ENCODE peak calls at places on chromosomes 7 and 10, in six cellular contexts. One of them, this sample, is unnamed.

GRCh38 chr10:67659497-67659896 is 36.5 kb downstream of the CTNNA3 start:
- DNase-seq in heart right ventricle: no peak
- DNase-seq in left ventricle myocardium inferior: no peak
- DNase-seq in tibial artery: no peak
- DNase-seq in WERI-Rb-1: no peak
- DNase-seq in dorsolateral prefrontal cortex: no peak
- DNase-seq in this sample: no peak

GRCh38 chr7:50308301-50309129 is 4.0 kb downstream of the IKZF1 start:
- DNase-seq in WERI-Rb-1: no peak
- DNase-seq in tibial artery: no peak
- DNase-seq in dorsolateral prefrontal cortex: no peak
- DNase-seq in left ventricle myocardium inferior: no peak
- DNase-seq in heart right ventricle: no peak
- DNase-seq in this sample: no peak

GRCh38 chr7:36115448-36116321 is 37.4 kb upstream of the EEPD1 start:
- DNase-seq in WERI-Rb-1: no peak
- DNase-seq in left ventricle myocardium inferior: peak; percentile 56
- DNase-seq in heart right ventricle: peak; percentile 36
- DNase-seq in dorsolateral prefrontal cortex: peak; percentile 82
- DNase-seq in tibial artery: peak; percentile 75
- DNase-seq in this sample: peak; percentile 72

GRCh38 chr7:138459300-138460175 is 521 bp upstream of the TRIM24 start:
- DNase-seq in dorsolateral prefrontal cortex: peak; percentile 99
- DNase-seq in heart right ventricle: peak; percentile 97
- DNase-seq in tibial artery: peak; percentile 96
- DNase-seq in left ventricle myocardium inferior: peak; percentile 98
- DNase-seq in WERI-Rb-1: peak; percentile 97
- DNase-seq in this sample: peak; percentile 87

GRCh38 chr7:51366930-51367613 is 50.5 kb upstream of the COBL start:
- DNase-seq in left ventricle myocardium inferior: no peak
- DNase-seq in tibial artery: no peak
- DNase-seq in dorsolateral prefrontal cortex: no peak
- DNase-seq in heart right ventricle: peak; percentile 30
- DNase-seq in WERI-Rb-1: peak; percentile 60
- DNase-seq in this sample: no peak

GRCh38 chr7:122736183-122736582 is 33.5 kb upstream of the RNF148 start:
- DNase-seq in WERI-Rb-1: no peak
- DNase-seq in heart right ventricle: no peak
- DNase-seq in tibial artery: no peak
- DNase-seq in dorsolateral prefrontal cortex: no peak
- DNase-seq in left ventricle myocardium inferior: no peak
- DNase-seq in this sample: no peak

GRCh38 chr10:80177781-80178636 is 27.3 kb downstream of the ANXA11 start:
- DNase-seq in heart right ventricle: no peak
- DNase-seq in WERI-Rb-1: no peak
- DNase-seq in dorsolateral prefrontal cortex: no peak
- DNase-seq in tibial artery: no peak
- DNase-seq in left ventricle myocardium inferior: no peak
- DNase-seq in this sample: no peak

GRCh38 chr10:13717936-13718772 is 131.4 kb downstream of the PRPF18 start:
- DNase-seq in left ventricle myocardium inferior: peak; percentile 86
- DNase-seq in WERI-Rb-1: no peak
- DNase-seq in dorsolateral prefrontal cortex: no peak
- DNase-seq in heart right ventricle: peak; percentile 76
- DNase-seq in tibial artery: peak; percentile 59
- DNase-seq in this sample: no peak

GRCh38 chr10:117929321-117930067 is 117.2 kb downstream of the RAB11FIP2 start:
- DNase-seq in WERI-Rb-1: peak; percentile 67
- DNase-seq in dorsolateral prefrontal cortex: no peak
- DNase-seq in heart right ventricle: no peak
- DNase-seq in tibial artery: no peak
- DNase-seq in left ventricle myocardium inferior: no peak
- DNase-seq in this sample: no peak

GRCh38 chr7:23431596-23432284 is 38.6 kb downstream of the IGF2BP3 start:
- DNase-seq in dorsolateral prefrontal cortex: no peak
- DNase-seq in heart right ventricle: no peak
- DNase-seq in tibial artery: no peak
- DNase-seq in WERI-Rb-1: no peak
- DNase-seq in left ventricle myocardium inferior: no peak
- DNase-seq in this sample: no peak

DNA sequence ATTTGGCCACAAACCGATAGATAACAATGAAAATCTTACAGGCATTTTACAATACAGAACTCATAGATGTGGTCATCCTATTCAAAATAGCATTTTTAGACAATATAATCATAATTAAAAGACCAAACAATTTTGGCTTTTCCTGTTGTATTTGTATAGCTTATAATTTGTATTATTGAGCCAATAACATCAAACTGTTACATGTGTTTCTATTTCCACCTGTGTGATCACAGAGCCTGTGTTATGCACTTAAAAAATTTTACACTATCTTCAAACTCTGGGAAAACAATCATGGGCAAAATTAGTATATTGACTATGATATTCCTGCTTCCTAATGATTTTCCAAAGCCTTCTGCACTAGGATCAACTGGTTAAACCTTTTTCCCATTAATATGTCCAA is 1.9 kb downstream of the RHOBTB1 start:
- DNase-seq in left ventricle myocardium inferior: no peak
- DNase-seq in WERI-Rb-1: no peak
- DNase-seq in heart right ventricle: no peak
- DNase-seq in tibial artery: no peak
- DNase-seq in dorsolateral prefrontal cortex: no peak
- DNase-seq in this sample: no peak
- H3K27ac ChIP-seq in left ventricle myocardium inferior: peak overlapping the region; percentile 99
- H3K27ac ChIP-seq in WERI-Rb-1: no peak overlapping the region
- H3K27ac ChIP-seq in heart right ventricle: peak overlapping the region; percentile 100
- H3K27ac ChIP-seq in tibial artery: peak overlapping the region; percentile 99
- H3K27ac ChIP-seq in dorsolateral prefrontal cortex: peak overlapping the region; percentile 99
- H3K27ac ChIP-seq in this sample: peak overlapping the region; percentile 96

DNA sequence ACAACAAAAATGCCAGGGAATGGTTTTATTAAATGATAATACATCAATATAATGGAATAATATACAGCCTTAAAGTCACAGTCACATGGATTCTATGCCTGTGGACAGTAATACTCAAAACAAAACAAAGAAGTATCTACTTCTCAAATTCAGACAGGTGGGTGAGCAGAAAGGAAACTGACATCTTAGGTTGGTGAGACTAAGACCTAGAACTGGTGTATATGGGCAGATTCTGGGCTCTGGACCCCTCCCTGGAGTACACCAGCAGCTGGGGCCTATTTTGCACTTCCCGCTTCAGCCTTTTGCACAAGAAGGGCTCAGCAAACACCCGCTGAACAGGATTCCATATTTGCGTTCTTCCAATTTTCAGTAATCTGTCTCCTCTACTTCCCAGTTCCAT is 5.4 kb upstream of the FIS1 start:
- DNase-seq in heart right ventricle: no peak
- DNase-seq in WERI-Rb-1: no peak
- DNase-seq in tibial artery: no peak
- DNase-seq in dorsolateral prefrontal cortex: no peak
- DNase-seq in left ventricle myocardium inferior: no peak
- DNase-seq in this sample: no peak
- H3K4me3 ChIP-seq in heart right ventricle: no peak overlapping the region
- H3K4me3 ChIP-seq in WERI-Rb-1: no peak overlapping the region
- H3K4me3 ChIP-seq in tibial artery: no peak overlapping the region
- H3K4me3 ChIP-seq in dorsolateral prefrontal cortex: no peak overlapping the region
- H3K4me3 ChIP-seq in left ventricle myocardium inferior: no peak overlapping the region
- H3K4me3 ChIP-seq in this sample: no peak overlapping the region

DNA sequence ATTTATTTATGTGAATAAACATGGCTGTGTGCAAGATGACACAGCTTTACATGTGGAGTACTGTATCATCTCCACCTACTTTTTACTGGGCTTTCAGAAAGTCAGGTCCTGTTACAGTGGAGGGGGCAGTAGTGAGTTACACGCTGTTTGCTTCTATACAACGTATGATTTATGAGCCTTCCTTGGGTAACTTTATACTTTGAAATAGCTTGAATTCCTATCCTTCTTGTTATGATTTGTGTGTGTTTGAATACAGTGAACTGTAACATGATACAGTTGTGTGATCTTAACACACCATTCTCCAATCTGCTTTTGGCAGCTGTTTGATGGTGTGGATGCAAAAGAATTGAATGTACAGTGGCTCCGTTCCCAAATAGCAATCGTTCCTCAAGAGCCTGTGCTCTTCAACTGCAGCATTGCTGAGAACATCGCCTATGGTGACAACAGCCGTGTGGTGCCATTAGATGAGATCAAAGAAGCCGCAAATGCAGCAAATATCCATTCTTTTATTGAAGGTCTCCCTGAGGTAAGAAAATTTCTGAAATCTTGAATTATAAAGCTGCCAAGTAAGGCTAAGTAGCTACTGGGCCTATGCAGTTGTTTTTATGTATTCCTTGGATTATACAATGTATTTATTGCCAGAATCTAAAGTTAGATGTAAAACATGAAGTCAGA is 41.6 kb downstream of the SP8 start:
- DNase-seq in left ventricle myocardium inferior: no peak
- DNase-seq in tibial artery: no peak
- DNase-seq in dorsolateral prefrontal cortex: no peak
- DNase-seq in WERI-Rb-1: no peak
- DNase-seq in heart right ventricle: no peak
- DNase-seq in this sample: no peak
- TF ChIP-seq CTCF in left ventricle myocardium inferior: no peak
- TF ChIP-seq CTCF in tibial artery: no peak
- TF ChIP-seq CTCF in dorsolateral prefrontal cortex: no peak
- TF ChIP-seq CTCF in WERI-Rb-1: no peak
- TF ChIP-seq CTCF in heart right ventricle: no peak
- TF ChIP-seq CTCF in this sample: no peak

GRCh38 chr7:17031903-17032551 is 150.2 kb upstream of the AGR3 start:
- DNase-seq in heart right ventricle: no peak
- DNase-seq in WERI-Rb-1: no peak
- DNase-seq in tibial artery: no peak
- DNase-seq in left ventricle myocardium inferior: no peak
- DNase-seq in dorsolateral prefrontal cortex: no peak
- DNase-seq in this sample: no peak

GRCh38 chr7:17033245-17033644 is 151.5 kb upstream of the AGR3 start:
- DNase-seq in WERI-Rb-1: no peak
- DNase-seq in tibial artery: no peak
- DNase-seq in heart right ventricle: no peak
- DNase-seq in left ventricle myocardium inferior: no peak
- DNase-seq in dorsolateral prefrontal cortex: no peak
- DNase-seq in this sample: no peak

GRCh38 chr7:17029150-17029549 is 147.4 kb upstream of the AGR3 start:
- DNase-seq in dorsolateral prefrontal cortex: no peak
- DNase-seq in tibial artery: no peak
- DNase-seq in left ventricle myocardium inferior: no peak
- DNase-seq in WERI-Rb-1: no peak
- DNase-seq in heart right ventricle: no peak
- DNase-seq in this sample: no peak

GRCh38 chr7:17027803-17028163 is 146.0 kb upstream of the AGR3 start:
- DNase-seq in tibial artery: no peak
- DNase-seq in WERI-Rb-1: no peak
- DNase-seq in heart right ventricle: no peak
- DNase-seq in dorsolateral prefrontal cortex: no peak
- DNase-seq in left ventricle myocardium inferior: no peak
- DNase-seq in this sample: no peak

GRCh38 chr7:17030559-17030958 is 148.8 kb upstream of the AGR3 start:
- DNase-seq in left ventricle myocardium inferior: no peak
- DNase-seq in WERI-Rb-1: no peak
- DNase-seq in heart right ventricle: no peak
- DNase-seq in tibial artery: no peak
- DNase-seq in dorsolateral prefrontal cortex: no peak
- DNase-seq in this sample: no peak
- H3K27ac ChIP-seq in left ventricle myocardium inferior: no peak overlapping the region
- H3K27ac ChIP-seq in WERI-Rb-1: no peak overlapping the region
- H3K27ac ChIP-seq in heart right ventricle: no peak overlapping the region
- H3K27ac ChIP-seq in tibial artery: no peak overlapping the region
- H3K27ac ChIP-seq in dorsolateral prefrontal cortex: no peak overlapping the region
- H3K27ac ChIP-seq in this sample: no peak overlapping the region